ENCODE peak calls at places on chromosome 2, in four cellular contexts. R is GM23248, I is NCI-H1930, P is colonic mucosa. C is an unnamed sample.

GRCh38 chr2:130304726-130305125 is 38.0 kb upstream of the IMP4 start:
- DNase-seq in P (no peak), R (no peak), I (no peak), C (no peak)

GRCh38 chr2:106638609-106639008 is 151.4 kb downstream of the CD8B2 start:
- DNase-seq in P (no peak), I (no peak), R (no peak), C (peak)

GRCh38 chr2:181189932-181190331 is 209.5 kb downstream of the UBE2E3 start:
- DNase-seq in P (no peak), I (no peak), R (no peak), C (no peak)

GRCh38 chr2:223724831-223725230 is 112.6 kb downstream of the AP1S3 start:
- DNase-seq in R (peak), I (no peak), P (no peak), C (no peak)

GRCh38 chr2:203960791-203961190 is 24.2 kb downstream of the ICOS start:
- DNase-seq in R (no peak), P (no peak), I (no peak), C (no peak)

GRCh38 chr2:233461481-233461891 is 105.1 kb downstream of the USP40 start:
- DNase-seq in I (no peak), P (no peak), R (no peak), C (no peak)

GRCh38 chr2:217650229-217650628 is 352.6 kb downstream of the TNS1 start:
- DNase-seq in P (no peak), I (no peak), R (no peak), C (no peak)

GRCh38 chr2:215540646-215541045 is 104.8 kb upstream of the FN1 start:
- DNase-seq in I (no peak), P (no peak), R (peak), C (no peak)

GRCh38 chr2:64225491-64225890 is 81.3 kb upstream of the PELI1 start:
- DNase-seq in R (peak), P (no peak), I (no peak), C (no peak)

GRCh38 chr2:206378835-206379234 is 64.5 kb upstream of the ADAM23 start:
- DNase-seq in R (peak), I (no peak), P (no peak), C (no peak)

GRCh38 chr2:217551229-217551909 is 451.4 kb downstream of the TNS1 start:
- DNase-seq in I (no peak), P (no peak), R (peak), C (no peak)

C was measured in NCI-H2081 treated with DMSO at 0.1 percent for 48 hours.